ENCODE peak calls at places on chromosomes 5 and 9, in nine cellular contexts. X is suprapubic skin, O is left ventricle myocardium inferior, F is psoas muscle, W is PC-9, S is GM12864, J is body of pancreas, H is fibroblast of mammary gland, G is mammary epithelial cell. Z is an unnamed sample.

GRCh38 chr5:133746834-133747233 is 134.5 kb upstream of the FSTL4 start:
- DNase-seq in X (no peak), W (no peak), H (no peak), O (no peak), G (no peak), J (no peak), F (no peak), S (no peak), Z (no peak)

GRCh38 chr9:77598510-77598909 is 49.6 kb downstream of the GNA14 start:
- DNase-seq in F (no peak), O (peak), X (no peak), W (no peak), H (peak), S (no peak), G (no peak), J (peak), Z (peak)

GRCh38 chr5:136769900-136770684 is 404.7 kb upstream of the TRPC7 start:
- DNase-seq in J (peak), W (peak), O (peak), H (peak), X (peak), F (peak), G (peak), S (peak), Z (peak)

GRCh38 chr9:136443687-136444086 is 4.0 kb upstream of the INPP5E start:
- DNase-seq in J (no peak), H (no peak), S (no peak), F (no peak), G (no peak), X (no peak), O (no peak), W (no peak), Z (no peak)

GRCh38 chr5:107663697-107664096 is 7.0 kb downstream of the EFNA5 start:
- DNase-seq in W (no peak), S (no peak), H (no peak), F (no peak), X (no peak), O (no peak), G (no peak), J (no peak), Z (no peak)

GRCh38 chr9:82721596-82721995 is 341.3 kb downstream of the RASEF start:
- DNase-seq in H (no peak), X (no peak), O (no peak), G (no peak), J (no peak), F (no peak), W (no peak), S (no peak), Z (no peak)

GRCh38 chr5:172200476-172200875 is 6.5 kb downstream of the EFCAB9 start:
- DNase-seq in F (no peak), G (no peak), W (no peak), X (no peak), O (no peak), H (no peak), S (no peak), J (no peak), Z (no peak)

GRCh38 chr5:132592521-132592920 is 35.7 kb downstream of the RAD50 start:
- DNase-seq in W (no peak), S (no peak), F (no peak), H (no peak), X (no peak), G (peak), J (no peak), O (no peak), Z (peak)

DNA sequence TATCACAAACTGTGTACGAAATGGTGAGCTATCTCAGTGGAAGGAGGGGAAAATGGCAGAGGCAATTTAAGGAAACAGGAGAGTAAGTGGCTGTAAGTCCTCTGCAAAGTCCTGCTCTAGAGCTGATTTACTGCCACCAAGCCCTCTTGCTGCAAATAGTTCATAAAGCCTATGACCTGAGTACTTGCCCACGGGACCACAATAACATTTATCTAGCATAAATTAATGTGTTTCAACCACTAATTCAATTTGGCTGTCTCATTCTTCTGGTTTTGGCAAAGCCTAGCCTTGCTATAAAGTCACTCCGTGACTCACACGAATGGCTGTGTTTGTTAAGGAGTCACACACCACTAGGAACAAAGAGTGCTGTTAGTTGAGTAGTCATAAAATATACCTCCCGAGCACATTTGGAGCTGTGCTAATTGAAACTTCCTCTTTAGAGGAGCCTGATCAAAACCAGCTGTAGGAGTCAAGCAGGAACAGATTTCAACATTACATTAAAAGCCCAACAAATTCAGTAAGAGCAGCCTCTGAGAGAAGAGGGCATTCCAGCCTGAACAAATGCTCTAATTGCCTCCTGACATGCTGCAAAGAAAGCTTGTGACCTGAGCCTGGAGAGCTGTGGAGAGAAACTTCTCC is 738.7 kb upstream of the ZNF608 start:
- DNase-seq in G (peak), X (no peak), J (no peak), H (peak), S (no peak), F (no peak), O (no peak), W (peak), Z (peak)
- H3K4me3 ChIP-seq in G (peak), X (no peak), J (no peak), H (no peak), S (no peak), F (peak), O (peak), W (peak), Z (no peak)

GRCh38 chr9:73158723-73159122 is 7.1 kb downstream of the ANXA1 start:
- DNase-seq in G (no peak), W (no peak), O (no peak), S (no peak), H (no peak), J (no peak), F (no peak), X (no peak), Z (no peak)
- H3K4me3 ChIP-seq in G (no peak), W (no peak), O (no peak), S (no peak), H (no peak), J (no peak), F (no peak), X (no peak), Z (no peak)

DNA sequence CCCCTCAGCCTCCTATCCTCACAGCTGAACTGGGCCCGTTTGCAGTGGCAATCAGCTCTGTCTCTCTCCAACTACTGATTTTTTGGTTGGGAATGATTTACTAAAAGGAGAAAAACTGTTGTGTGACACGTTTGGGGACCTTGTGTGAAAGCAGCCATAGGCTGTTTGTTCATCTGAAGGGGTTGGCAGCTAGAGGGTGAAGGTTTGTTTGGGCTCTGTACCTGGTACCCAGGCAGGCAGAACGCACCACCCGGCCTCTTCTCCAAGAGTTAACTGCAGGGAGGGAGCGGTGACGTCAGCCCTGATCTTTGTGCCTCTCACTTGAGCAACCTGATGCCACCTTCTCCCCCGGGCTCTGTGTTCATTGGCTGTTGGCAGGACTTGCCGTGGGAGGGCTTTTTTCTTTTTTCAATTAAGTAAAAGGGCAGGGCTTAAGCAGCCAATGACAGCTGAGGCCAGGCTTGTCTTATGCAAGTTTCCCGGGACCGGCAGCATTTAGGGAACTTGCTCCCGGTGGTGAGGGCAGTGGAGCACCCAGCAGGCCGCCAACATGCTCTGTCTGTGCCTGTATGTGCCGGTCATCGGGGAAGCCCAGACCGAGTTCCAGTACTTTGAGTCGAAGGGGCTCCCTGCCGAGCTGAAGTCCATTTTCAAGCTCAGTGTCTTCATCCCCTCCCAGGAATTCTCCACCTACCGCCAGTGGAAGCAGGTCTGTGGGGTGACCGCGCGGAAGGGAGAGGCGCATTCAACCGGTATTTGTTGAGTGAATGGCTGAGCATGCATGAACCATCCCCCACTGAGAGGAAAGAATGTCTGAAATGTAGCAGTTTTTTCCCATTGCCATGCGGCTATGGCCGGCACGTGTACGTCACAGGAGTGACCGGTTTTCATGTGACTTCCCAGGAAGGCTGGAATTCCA is 29.3 kb downstream of the PTGES2 start:
- DNase-seq in W (peak), S (no peak), X (peak), O (peak), J (peak), G (peak), F (peak), H (peak), Z (peak)
- H3K4me3 ChIP-seq in W (peak), S (no peak), X (peak), O (peak), J (peak), G (peak), F (peak), H (peak), Z (peak)

GRCh38 chr5:96961053-96961452 is 25.2 kb downstream of the LNPEP start:
- DNase-seq in G (no peak), F (no peak), O (no peak), H (no peak), W (no peak), S (peak), J (no peak), X (no peak), Z (no peak)

GRCh38 chr5:96958977-96959376 is 23.1 kb downstream of the LNPEP start:
- DNase-seq in S (no peak), H (no peak), X (no peak), F (no peak), W (no peak), O (no peak), J (no peak), G (no peak), Z (no peak)

GRCh38 chr5:96952118-96952750 is 16.4 kb downstream of the LNPEP start:
- DNase-seq in G (no peak), F (no peak), O (no peak), S (no peak), H (no peak), X (no peak), J (no peak), W (no peak), Z (no peak)

GRCh38 chr5:96952946-96953730 is 17.3 kb downstream of the LNPEP start:
- DNase-seq in S (no peak), G (peak), O (no peak), F (no peak), W (no peak), J (no peak), X (no peak), H (no peak), Z (no peak)

GRCh38 chr5:96957125-96958041 is 21.5 kb downstream of the LNPEP start:
- DNase-seq in F (no peak), X (no peak), G (no peak), S (no peak), H (no peak), J (no peak), O (no peak), W (no peak), Z (no peak)
- H3K4me3 ChIP-seq in F (no peak), X (no peak), G (no peak), S (peak), H (no peak), J (no peak), O (no peak), W (no peak), Z (no peak)

GRCh38 chr5:143053780-143054179 is 283.6 kb downstream of the ARHGAP26 start:
- DNase-seq in S (no peak), F (no peak), H (no peak), J (no peak), G (no peak), O (no peak), X (no peak), W (no peak), Z (no peak)

GRCh38 chr5:143055596-143056330 is 285.6 kb downstream of the ARHGAP26 start:
- DNase-seq in S (no peak), G (no peak), J (no peak), H (peak), O (no peak), X (no peak), W (no peak), F (no peak), Z (no peak)

GRCh38 chr5:143056331-143056689 is 286.1 kb downstream of the ARHGAP26 start:
- DNase-seq in G (no peak), X (no peak), O (no peak), W (no peak), F (no peak), H (no peak), J (no peak), S (no peak), Z (no peak)

GRCh38 chr5:143052967-143053682 is 282.9 kb downstream of the ARHGAP26 start:
- DNase-seq in F (no peak), S (no peak), G (no peak), O (no peak), J (no peak), X (no peak), W (no peak), H (no peak), Z (no peak)

DNA sequence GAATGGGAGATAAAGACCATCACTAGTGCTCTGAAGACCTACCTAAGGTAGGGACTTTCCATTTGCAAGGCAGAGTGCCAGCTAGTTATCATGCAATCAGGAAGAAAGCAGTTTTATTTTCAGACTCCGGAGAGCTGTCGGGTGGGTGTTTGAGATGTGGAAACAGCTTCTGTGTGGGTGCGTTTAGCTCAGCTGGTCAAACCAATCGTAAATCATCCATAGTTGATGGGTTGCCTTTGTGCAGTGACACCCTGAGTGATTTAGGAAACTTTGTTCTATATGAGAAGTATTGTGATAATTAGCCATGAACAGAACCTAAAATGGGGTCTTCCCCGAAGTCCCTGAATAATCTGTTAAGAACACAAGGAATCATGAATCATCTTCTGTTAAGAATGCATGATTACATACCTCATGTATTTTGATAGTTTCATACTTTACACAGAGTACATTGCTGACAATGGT is 284.3 kb downstream of the ARHGAP26 start:
- DNase-seq in F (no peak), S (peak), J (no peak), X (no peak), H (no peak), O (no peak), W (no peak), G (no peak), Z (peak)
- H3K4me3 ChIP-seq in F (no peak), S (peak), J (no peak), X (no peak), H (no peak), O (no peak), W (no peak), G (no peak), Z (no peak)

DNA sequence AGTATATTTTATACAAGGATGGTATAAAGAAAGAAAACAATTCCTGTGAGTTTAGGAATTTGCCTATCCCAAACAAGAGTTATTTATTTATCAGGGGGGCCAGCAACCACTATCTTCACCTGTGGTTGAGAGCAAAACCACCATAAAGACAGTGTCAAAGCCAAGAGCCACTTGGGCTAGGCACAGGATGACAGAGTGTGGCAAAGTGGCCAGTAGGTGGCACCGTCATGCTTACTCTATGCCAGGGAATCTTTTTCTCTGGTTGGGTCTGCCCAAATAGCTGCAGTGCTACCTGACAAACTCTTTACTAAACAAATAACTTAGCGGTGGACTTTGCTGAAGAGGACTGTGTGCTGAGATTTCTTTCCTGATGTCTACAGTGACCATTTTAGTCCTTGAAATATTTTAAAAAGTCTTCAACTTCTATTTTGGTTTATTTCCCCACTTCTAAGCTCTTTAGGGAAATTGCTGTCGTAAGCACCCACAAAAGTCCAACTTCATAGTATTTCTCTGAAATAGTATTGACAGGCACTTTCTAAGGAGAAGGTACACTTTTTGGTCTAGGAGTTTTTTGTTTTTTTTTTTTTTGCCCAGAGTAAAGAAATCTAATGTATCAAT is 285.0 kb downstream of the RFX3 start:
- DNase-seq in W (no peak), F (peak), O (peak), J (peak), H (peak), G (peak), X (no peak), S (peak), Z (peak)
- H3K4me3 ChIP-seq in W (no peak), F (no peak), O (no peak), J (no peak), H (no peak), G (no peak), X (no peak), S (no peak), Z (no peak)

GRCh38 chr5:2007437-2007905 is 124.7 kb upstream of the IRX4 start:
- DNase-seq in X (no peak), G (no peak), F (peak), H (no peak), W (no peak), S (no peak), J (no peak), O (no peak), Z (no peak)

GRCh38 chr5:2007906-2008437 is 125.2 kb upstream of the IRX4 start:
- DNase-seq in X (peak), F (peak), S (no peak), O (peak), W (no peak), H (peak), J (no peak), G (peak), Z (no peak)

GRCh38 chr5:2006193-2006970 is 123.7 kb upstream of the IRX4 start:
- DNase-seq in H (no peak), X (no peak), G (no peak), F (no peak), S (no peak), W (no peak), O (no peak), J (no peak), Z (no peak)

GRCh38 chr5:2005101-2006041 is 122.6 kb upstream of the IRX4 start:
- DNase-seq in S (no peak), W (no peak), J (no peak), G (no peak), F (no peak), X (no peak), H (no peak), O (no peak), Z (no peak)

GRCh38 chr5:2006971-2007291 is 124.2 kb upstream of the IRX4 start:
- DNase-seq in X (no peak), O (no peak), J (no peak), G (no peak), H (no peak), S (no peak), W (no peak), F (no peak), Z (no peak)
- H3K4me3 ChIP-seq in X (no peak), O (no peak), J (no peak), G (no peak), H (no peak), S (no peak), W (no peak), F (no peak), Z (no peak)

GRCh38 chr9:109780453-109781033 is 545 bp downstream of the PALM2AKAP2 start:
- DNase-seq in O (no peak), F (peak), S (no peak), X (no peak), W (no peak), H (peak), J (no peak), G (peak), Z (no peak)

GRCh38 chr9:109781541-109782197 is 1.7 kb downstream of the PALM2AKAP2 start:
- DNase-seq in W (no peak), S (no peak), J (no peak), G (no peak), H (peak), F (no peak), O (no peak), X (no peak), Z (no peak)

GRCh38 chr9:109776391-109776790 is 3.6 kb upstream of the PALM2AKAP2 start:
- DNase-seq in O (no peak), W (no peak), J (no peak), X (no peak), G (peak), F (no peak), H (no peak), S (no peak), Z (no peak)

GRCh38 chr9:109781086-109781485 is 1.1 kb downstream of the PALM2AKAP2 start:
- DNase-seq in F (no peak), O (no peak), W (no peak), H (peak), X (no peak), G (no peak), S (no peak), J (no peak), Z (no peak)

DNA sequence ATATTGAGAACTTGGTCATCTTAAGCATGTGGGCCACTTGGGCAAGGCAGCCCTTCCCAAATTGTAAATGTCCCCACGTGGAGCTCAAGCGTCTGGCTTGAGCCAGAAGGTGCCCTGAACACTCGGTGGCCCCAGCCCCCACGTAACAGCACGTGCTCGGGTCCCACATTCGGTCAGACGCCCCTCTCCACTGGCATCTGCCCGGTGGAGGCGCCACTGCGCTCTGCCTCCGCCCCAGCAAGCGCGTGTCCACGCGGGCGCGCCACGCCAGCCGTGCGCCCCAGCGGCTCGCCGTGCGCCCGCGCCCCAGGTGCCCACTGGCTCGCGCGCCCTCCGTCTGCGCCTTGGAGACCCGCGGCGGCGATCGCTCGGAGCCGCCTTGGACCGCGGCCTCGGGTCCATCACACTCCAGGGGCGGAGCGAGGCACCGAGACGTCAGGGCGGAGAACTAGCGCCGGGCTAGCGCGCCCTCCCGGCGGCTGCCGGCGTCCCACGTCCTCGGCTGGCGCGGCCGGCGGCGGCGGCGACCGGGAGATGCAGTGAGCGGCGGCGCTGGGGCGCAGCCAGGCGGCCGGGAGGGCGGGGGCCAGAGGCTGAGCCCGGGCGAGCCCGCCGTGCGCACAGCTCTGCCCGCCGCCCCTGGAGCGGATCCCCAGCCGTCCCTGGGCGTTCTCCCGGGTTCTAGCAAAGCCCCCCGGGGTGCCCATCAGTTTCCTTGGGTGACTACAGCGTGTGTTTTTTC is at the start of gene PALM2AKAP2:
- DNase-seq in X (peak), O (peak), H (peak), G (peak), J (peak), W (peak), F (peak), S (no peak), Z (no peak)
- H3K4me3 ChIP-seq in X (peak), O (peak), H (peak), G (peak), J (no peak), W (peak), F (peak), S (no peak), Z (peak)

Z was measured in skeletal muscle cell.